ENCODE peak calls at places on chromosomes 6 and 20, in ten cellular contexts. One of them, this sample, is unnamed.

GRCh38 chr6:78947529-78947928 is 80.2 kb downstream of the IRAK1BP1 start:
- DNase-seq in H9: no peak
- DNase-seq in ovary: no peak
- DNase-seq in colonic mucosa: no peak
- DNase-seq in tibial artery: no peak
- DNase-seq in IMR-90: peak
- DNase-seq in stomach: no peak
- DNase-seq in AG04450: peak
- DNase-seq in A549: no peak
- DNase-seq in PC-9: no peak
- DNase-seq in this sample: no peak

GRCh38 chr6:149923327-149923986 is 536 bp upstream of the RAET1G start:
- DNase-seq in PC-9: no peak
- DNase-seq in A549: no peak
- DNase-seq in IMR-90: no peak
- DNase-seq in H9: no peak
- DNase-seq in ovary: no peak
- DNase-seq in colonic mucosa: no peak
- DNase-seq in AG04450: no peak
- DNase-seq in stomach: no peak
- DNase-seq in tibial artery: no peak
- DNase-seq in this sample: no peak

GRCh38 chr20:49825521-49826033 is 12.9 kb downstream of the SLC9A8 start:
- DNase-seq in tibial artery: no peak
- DNase-seq in PC-9: no peak
- DNase-seq in colonic mucosa: no peak
- DNase-seq in AG04450: no peak
- DNase-seq in ovary: no peak
- DNase-seq in IMR-90: no peak
- DNase-seq in H9: peak
- DNase-seq in stomach: no peak
- DNase-seq in A549: no peak
- DNase-seq in this sample: no peak

GRCh38 chr6:68059261-68059660 is 575.8 kb upstream of the ADGRB3 start:
- DNase-seq in IMR-90: no peak
- DNase-seq in colonic mucosa: no peak
- DNase-seq in H9: no peak
- DNase-seq in A549: no peak
- DNase-seq in stomach: no peak
- DNase-seq in tibial artery: no peak
- DNase-seq in AG04450: no peak
- DNase-seq in ovary: no peak
- DNase-seq in PC-9: no peak
- DNase-seq in this sample: no peak

GRCh38 chr6:93786474-93787330 is 367.3 kb upstream of the EPHA7 start:
- DNase-seq in H9: peak
- DNase-seq in ovary: no peak
- DNase-seq in stomach: no peak
- DNase-seq in AG04450: no peak
- DNase-seq in A549: no peak
- DNase-seq in tibial artery: no peak
- DNase-seq in PC-9: no peak
- DNase-seq in colonic mucosa: no peak
- DNase-seq in IMR-90: no peak
- DNase-seq in this sample: no peak

GRCh38 chr20:47272893-47273590 is 83.5 kb downstream of the ZMYND8 start:
- DNase-seq in ovary: peak
- DNase-seq in AG04450: peak
- DNase-seq in colonic mucosa: peak
- DNase-seq in PC-9: peak
- DNase-seq in stomach: peak
- DNase-seq in IMR-90: peak
- DNase-seq in H9: peak
- DNase-seq in tibial artery: peak
- DNase-seq in A549: peak
- DNase-seq in this sample: no peak

GRCh38 chr20:22490287-22491187 is 93.8 kb downstream of the FOXA2 start:
- DNase-seq in colonic mucosa: peak
- DNase-seq in IMR-90: no peak
- DNase-seq in PC-9: no peak
- DNase-seq in stomach: peak
- DNase-seq in tibial artery: no peak
- DNase-seq in ovary: no peak
- DNase-seq in AG04450: no peak
- DNase-seq in H9: peak
- DNase-seq in A549: peak
- DNase-seq in this sample: no peak

GRCh38 chr6:131894735-131895424 is 56.3 kb downstream of the CCN2 start:
- DNase-seq in IMR-90: no peak
- DNase-seq in PC-9: no peak
- DNase-seq in ovary: no peak
- DNase-seq in AG04450: no peak
- DNase-seq in colonic mucosa: peak
- DNase-seq in H9: no peak
- DNase-seq in stomach: no peak
- DNase-seq in A549: no peak
- DNase-seq in tibial artery: no peak
- DNase-seq in this sample: no peak

GRCh38 chr20:953742-954141 is 37.6 kb upstream of the ANGPT4 start:
- DNase-seq in PC-9: no peak
- DNase-seq in ovary: no peak
- DNase-seq in A549: peak
- DNase-seq in H9: no peak
- DNase-seq in AG04450: no peak
- DNase-seq in colonic mucosa: no peak
- DNase-seq in tibial artery: no peak
- DNase-seq in stomach: no peak
- DNase-seq in IMR-90: no peak
- DNase-seq in this sample: no peak

GRCh38 chr20:63473555-63474449 is 1.3 kb upstream of the KCNQ2 start:
- DNase-seq in colonic mucosa: no peak
- DNase-seq in tibial artery: no peak
- DNase-seq in PC-9: no peak
- DNase-seq in AG04450: no peak
- DNase-seq in stomach: no peak
- DNase-seq in A549: no peak
- DNase-seq in ovary: no peak
- DNase-seq in H9: no peak
- DNase-seq in IMR-90: no peak
- DNase-seq in this sample: no peak

GRCh38 chr6:81772741-81773140 is 20.3 kb upstream of the TENT5A start:
- DNase-seq in colonic mucosa: no peak
- DNase-seq in PC-9: peak
- DNase-seq in H9: no peak
- DNase-seq in tibial artery: no peak
- DNase-seq in AG04450: no peak
- DNase-seq in IMR-90: peak
- DNase-seq in A549: no peak
- DNase-seq in stomach: no peak
- DNase-seq in ovary: no peak
- DNase-seq in this sample: no peak

GRCh38 chr6:134519456-134519855 is 201.5 kb upstream of the SGK1 start:
- DNase-seq in tibial artery: peak
- DNase-seq in IMR-90: peak
- DNase-seq in PC-9: no peak
- DNase-seq in stomach: no peak
- DNase-seq in AG04450: no peak
- DNase-seq in colonic mucosa: no peak
- DNase-seq in H9: no peak
- DNase-seq in ovary: no peak
- DNase-seq in A549: no peak
- DNase-seq in this sample: no peak

GRCh38 chr20:58888521-58889333 is 36.2 kb downstream of the GNAS start:
- DNase-seq in ovary: peak
- DNase-seq in tibial artery: peak
- DNase-seq in H9: peak
- DNase-seq in AG04450: no peak
- DNase-seq in PC-9: peak
- DNase-seq in stomach: peak
- DNase-seq in IMR-90: peak
- DNase-seq in A549: no peak
- DNase-seq in colonic mucosa: peak
- DNase-seq in this sample: peak

GRCh38 chr6:128005009-128005408 is 104.2 kb upstream of the THEMIS start:
- DNase-seq in colonic mucosa: no peak
- DNase-seq in H9: no peak
- DNase-seq in IMR-90: peak
- DNase-seq in ovary: no peak
- DNase-seq in A549: no peak
- DNase-seq in PC-9: no peak
- DNase-seq in tibial artery: no peak
- DNase-seq in AG04450: no peak
- DNase-seq in stomach: no peak
- DNase-seq in this sample: no peak

DNA sequence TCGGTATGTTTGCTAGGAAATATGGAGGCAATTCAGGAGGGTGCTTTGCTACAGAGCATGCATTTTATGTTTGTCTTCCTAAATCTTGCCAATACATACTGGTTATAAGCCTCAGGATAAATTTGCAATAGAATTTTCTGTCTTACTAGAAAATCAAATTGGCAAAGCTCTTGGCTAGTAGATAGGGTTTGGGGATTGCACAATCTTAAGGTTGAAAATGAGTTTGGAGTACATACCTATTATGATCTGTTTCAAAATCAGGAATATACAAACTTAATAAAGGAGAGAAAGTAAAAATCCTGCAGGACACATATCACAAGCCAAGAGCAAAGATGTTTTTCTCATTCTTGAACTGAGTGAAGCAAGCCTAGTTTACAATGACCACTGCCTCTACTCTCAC is 751.2 kb downstream of the HDGFL1 start:
- DNase-seq in H9: no peak
- DNase-seq in tibial artery: no peak
- DNase-seq in colonic mucosa: no peak
- DNase-seq in IMR-90: no peak
- DNase-seq in ovary: no peak
- DNase-seq in PC-9: no peak
- DNase-seq in AG04450: no peak
- DNase-seq in A549: no peak
- DNase-seq in stomach: no peak
- DNase-seq in this sample: no peak
- H3K27ac ChIP-seq in H9: no peak
- H3K27ac ChIP-seq in tibial artery: no peak
- H3K27ac ChIP-seq in colonic mucosa: no peak
- H3K27ac ChIP-seq in IMR-90: no peak
- H3K27ac ChIP-seq in ovary: no peak
- H3K27ac ChIP-seq in PC-9: no peak
- H3K27ac ChIP-seq in AG04450: no peak
- H3K27ac ChIP-seq in A549: no peak
- H3K27ac ChIP-seq in stomach: no peak
- H3K27ac ChIP-seq in this sample: no peak

GRCh38 chr20:35568645-35569044 is 26.8 kb downstream of the ERGIC3 start:
- DNase-seq in A549: peak
- DNase-seq in stomach: no peak
- DNase-seq in AG04450: no peak
- DNase-seq in tibial artery: peak
- DNase-seq in ovary: no peak
- DNase-seq in H9: peak
- DNase-seq in IMR-90: no peak
- DNase-seq in PC-9: peak
- DNase-seq in colonic mucosa: no peak
- DNase-seq in this sample: no peak
- TF ChIP-seq CTCF in A549: peak
- TF ChIP-seq CTCF in stomach: no peak
- TF ChIP-seq CTCF in AG04450: peak
- TF ChIP-seq CTCF in tibial artery: no peak
- TF ChIP-seq CTCF in ovary: no peak
- TF ChIP-seq CTCF in H9: peak
- TF ChIP-seq CTCF in IMR-90: peak
- TF ChIP-seq CTCF in PC-9: peak
- TF ChIP-seq CTCF in colonic mucosa: no peak
- TF ChIP-seq CTCF in this sample: no peak

DNA sequence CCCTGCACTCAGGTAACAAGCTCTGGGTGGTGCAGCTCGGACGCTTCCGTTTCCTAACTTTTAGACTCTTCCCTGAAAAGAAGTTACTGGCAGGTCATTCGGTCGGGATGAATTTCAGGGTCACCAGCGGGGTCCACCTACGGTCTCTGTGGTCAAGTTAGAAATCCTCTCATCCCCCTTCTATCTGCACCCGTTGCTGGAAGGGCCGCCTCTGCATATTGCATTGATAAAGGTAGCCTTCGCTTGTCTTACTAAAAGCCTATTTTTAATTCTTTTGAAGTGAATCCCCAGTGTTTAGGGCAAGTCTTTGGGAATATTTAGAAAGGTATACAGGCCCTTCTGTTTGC is 47.3 kb downstream of the LRRN4 start:
- DNase-seq in ovary: no peak
- DNase-seq in H9: no peak
- DNase-seq in AG04450: no peak
- DNase-seq in IMR-90: no peak
- DNase-seq in PC-9: no peak
- DNase-seq in A549: no peak
- DNase-seq in tibial artery: no peak
- DNase-seq in stomach: no peak
- DNase-seq in colonic mucosa: peak
- DNase-seq in this sample: no peak
- H3K27ac ChIP-seq in ovary: peak
- H3K27ac ChIP-seq in H9: no peak
- H3K27ac ChIP-seq in AG04450: no peak
- H3K27ac ChIP-seq in IMR-90: peak
- H3K27ac ChIP-seq in PC-9: no peak
- H3K27ac ChIP-seq in A549: peak
- H3K27ac ChIP-seq in tibial artery: peak
- H3K27ac ChIP-seq in stomach: peak
- H3K27ac ChIP-seq in colonic mucosa: peak
- H3K27ac ChIP-seq in this sample: peak

GRCh38 chr6:169960891-169961611 is 209.6 kb downstream of the ERMARD start:
- DNase-seq in ovary: no peak
- DNase-seq in A549: no peak
- DNase-seq in AG04450: no peak
- DNase-seq in colonic mucosa: peak
- DNase-seq in IMR-90: no peak
- DNase-seq in H9: peak
- DNase-seq in stomach: peak
- DNase-seq in PC-9: no peak
- DNase-seq in tibial artery: peak
- DNase-seq in this sample: peak

GRCh38 chr6:169960531-169960890 is 209.1 kb downstream of the ERMARD start:
- DNase-seq in H9: no peak
- DNase-seq in ovary: no peak
- DNase-seq in PC-9: no peak
- DNase-seq in IMR-90: no peak
- DNase-seq in stomach: peak
- DNase-seq in tibial artery: peak
- DNase-seq in A549: no peak
- DNase-seq in AG04450: no peak
- DNase-seq in colonic mucosa: peak
- DNase-seq in this sample: peak

GRCh38 chr6:169960003-169960344 is 208.6 kb downstream of the ERMARD start:
- DNase-seq in IMR-90: no peak
- DNase-seq in PC-9: no peak
- DNase-seq in A549: no peak
- DNase-seq in tibial artery: no peak
- DNase-seq in ovary: no peak
- DNase-seq in colonic mucosa: peak
- DNase-seq in AG04450: no peak
- DNase-seq in stomach: no peak
- DNase-seq in H9: no peak
- DNase-seq in this sample: no peak

GRCh38 chr6:169958510-169958909 is 207.1 kb downstream of the ERMARD start:
- DNase-seq in IMR-90: no peak
- DNase-seq in colonic mucosa: peak
- DNase-seq in AG04450: no peak
- DNase-seq in H9: no peak
- DNase-seq in A549: no peak
- DNase-seq in tibial artery: peak
- DNase-seq in stomach: no peak
- DNase-seq in ovary: no peak
- DNase-seq in PC-9: no peak
- DNase-seq in this sample: no peak

GRCh38 chr6:169959129-169960002 is 207.9 kb downstream of the ERMARD start:
- DNase-seq in stomach: peak
- DNase-seq in A549: no peak
- DNase-seq in tibial artery: peak
- DNase-seq in ovary: peak
- DNase-seq in PC-9: no peak
- DNase-seq in AG04450: no peak
- DNase-seq in colonic mucosa: peak
- DNase-seq in IMR-90: no peak
- DNase-seq in H9: peak
- DNase-seq in this sample: peak
- TF ChIP-seq CTCF in stomach: no peak
- TF ChIP-seq CTCF in A549: no peak
- TF ChIP-seq CTCF in tibial artery: no peak
- TF ChIP-seq CTCF in ovary: no peak
- TF ChIP-seq CTCF in PC-9: no peak
- TF ChIP-seq CTCF in AG04450: no peak
- TF ChIP-seq CTCF in colonic mucosa: no peak
- TF ChIP-seq CTCF in IMR-90: no peak
- TF ChIP-seq CTCF in H9: no peak
- TF ChIP-seq CTCF in this sample: no peak